ENCODE peak calls at places on chromosomes 3 and 15, in six cellular contexts. U is stimulated activated naive CD8-positive, alpha-beta T cell treated with anti-CD3 and anti-CD28 coated beads, Interleukin-15, amount 100 ng/mL, for 72 hours; P is HTR-8/SVneo; N is uterus; Q is GM12865; S is HT-29. J is an unnamed sample.

GRCh38 chr3:54889731-54890130 is 38.1 kb downstream of the LRTM1 start:
- DNase-seq in U (no peak), P (no peak), N (no peak), Q (no peak), S (no peak), J (no peak)

GRCh38 chr3:38015485-38015884 is 14.0 kb downstream of the PLCD1 start:
- DNase-seq in U (no peak), P (no peak), N (no peak), Q (no peak), S (no peak), J (no peak)

GRCh38 chr3:99319961-99320360 is 318.4 kb upstream of the COL8A1 start:
- DNase-seq in U (no peak), P (peak), N (no peak), Q (no peak), S (no peak), J (no peak)

GRCh38 chr15:52496776-52497470 is 31.8 kb downstream of the MYO5A start:
- DNase-seq in U (no peak), P (no peak), N (no peak), Q (no peak), S (no peak), J (no peak)

GRCh38 chr3:139838269-139838957 is 96.6 kb upstream of the CLSTN2 start:
- DNase-seq in U (no peak), P (no peak), N (no peak), Q (no peak), S (no peak), J (no peak)

GRCh38 chr15:65391732-65392131 is 13.9 kb upstream of the IGDCC3 start:
- DNase-seq in U (no peak), P (no peak), N (no peak), Q (no peak), S (no peak), J (no peak)

GRCh38 chr3:17639765-17640164 is 102.7 kb downstream of the TBC1D5 start:
- DNase-seq in U (no peak), P (peak), N (no peak), Q (no peak), S (no peak), J (no peak)

GRCh38 chr15:98391131-98391530 is 257.2 kb upstream of the IGF1R start:
- DNase-seq in U (no peak), P (no peak), N (no peak), Q (no peak), S (no peak), J (no peak)

GRCh38 chr3:16378920-16379319 is 113.9 kb downstream of the OXNAD1 start:
- DNase-seq in U (peak), P (no peak), N (no peak), Q (peak), S (no peak), J (no peak)

GRCh38 chr15:101394056-101394630 is 95.4 kb downstream of the PCSK6 start:
- DNase-seq in U (no peak), P (no peak), N (no peak), Q (no peak), S (no peak), J (no peak)

GRCh38 chr3:52593103-52593502 is 56.7 kb downstream of the UQCC5 start:
- DNase-seq in U (no peak), P (no peak), N (no peak), Q (no peak), S (no peak), J (no peak)

GRCh38 chr15:68930268-68931022 is at the start of gene SPESP1:
- DNase-seq in U (peak), P (no peak), N (peak), Q (no peak), S (no peak), J (peak)

GRCh38 chr3:43632269-43632733 is 10.5 kb upstream of the ANO10 start:
- DNase-seq in U (no peak), P (no peak), N (no peak), Q (no peak), S (no peak), J (no peak)

GRCh38 chr3:64084640-64085039 is 61.3 kb upstream of the PSMD6 start:
- DNase-seq in U (no peak), P (peak), N (no peak), Q (no peak), S (no peak), J (peak)

GRCh38 chr15:99115300-99116215 is 10.7 kb downstream of the SYNM start:
- DNase-seq in U (no peak), P (no peak), N (no peak), Q (no peak), S (no peak), J (no peak)

GRCh38 chr3:8554725-8555621 is 53.4 kb downstream of the LMCD1 start:
- DNase-seq in U (no peak), P (no peak), N (peak), Q (no peak), S (no peak), J (no peak)

GRCh38 chr3:175526609-175527280 is 667.6 kb downstream of the NAALADL2 start:
- DNase-seq in U (no peak), P (no peak), N (no peak), Q (peak), S (no peak), J (peak)

GRCh38 chr3:194906229-194906629 is 220.5 kb downstream of the FAM43A start:
- DNase-seq in U (no peak), P (no peak), N (no peak), Q (no peak), S (no peak), J (no peak)

GRCh38 chr3:21486381-21486935 is 264.6 kb downstream of the ZNF385D start:
- DNase-seq in U (no peak), P (no peak), N (no peak), Q (no peak), S (no peak), J (no peak)

GRCh38 chr15:68218331-68218730 is 11.2 kb downstream of the CLN6 start:
- DNase-seq in U (no peak), P (no peak), N (no peak), Q (no peak), S (no peak), J (no peak)

GRCh38 chr15:63048986-63049665 is 6.6 kb downstream of the TPM1 start:
- DNase-seq in U (peak), P (no peak), N (peak), Q (peak), S (peak), J (peak)

GRCh38 chr3:41681479-41681878 is 280.4 kb downstream of the ULK4 start:
- DNase-seq in U (no peak), P (peak), N (no peak), Q (no peak), S (no peak), J (peak)